ENCODE peak calls at places on chromosomes 2 and 18, in seven cellular contexts. L, N, F, B, J, Q and V are unnamed samples. For H3K27me3, the result is how much of the 10 kb centered on the place peaks cover.

GRCh38 chr2:17058772-17059402 is 393.3 kb upstream of the CYRIA start:
- DNase-seq in J (no peak), B (peak), N (no peak), Q (no peak), F (peak), L (no peak), V (no peak)

GRCh38 chr2:163834841-163835240 is 99.0 kb upstream of the FIGN start:
- DNase-seq in L (no peak), B (no peak), F (no peak), Q (no peak), N (no peak), J (no peak), V (no peak)

GRCh38 chr2:158753561-158754302 is 41.4 kb upstream of the DAPL1 start:
- DNase-seq in L (peak), J (peak), N (no peak), B (peak), F (peak), Q (no peak), V (peak)

GRCh38 chr18:79586436-79587297 is 92.9 kb upstream of the CTDP1 start:
- DNase-seq in N (no peak), L (no peak), Q (peak), J (no peak), F (peak), B (no peak), V (no peak)

GRCh38 chr18:25453556-25454269 is 101.7 kb upstream of the ZNF521 start:
- DNase-seq in B (no peak), F (no peak), Q (no peak), N (no peak), L (no peak), J (no peak), V (no peak)

GRCh38 chr18:10928971-10929373 is 220.4 kb downstream of the PIEZO2 start:
- DNase-seq in B (no peak), Q (no peak), N (no peak), L (no peak), J (no peak), F (no peak), V (no peak)

GRCh38 chr18:34158881-34159690 is 65.6 kb downstream of the NOL4 start:
- DNase-seq in N (no peak), Q (peak), F (peak), J (peak), L (peak), B (peak), V (peak)

GRCh38 chr2:15814406-15814805 is 125.9 kb upstream of the MYCN start:
- DNase-seq in L (no peak), F (no peak), B (no peak), N (no peak), J (no peak), Q (no peak), V (no peak)

GRCh38 chr2:920573-920972 is 30.1 kb upstream of the SNTG2 start:
- DNase-seq in F (no peak), B (no peak), L (no peak), Q (no peak), N (no peak), J (no peak), V (no peak)

GRCh38 chr2:100761365-100761764 is 58.6 kb upstream of the NPAS2 start:
- DNase-seq in Q (no peak), J (no peak), N (no peak), L (no peak), F (no peak), B (no peak), V (no peak)

GRCh38 chr2:120548627-120549026 is 187.0 kb upstream of the GLI2 start:
- DNase-seq in B (no peak), N (no peak), L (peak), Q (no peak), F (no peak), J (no peak), V (no peak)

GRCh38 chr2:54499666-54500065 is 43.5 kb downstream of the SPTBN1 start:
- DNase-seq in N (no peak), F (no peak), B (no peak), J (no peak), L (no peak), Q (no peak), V (no peak)

GRCh38 chr2:48528431-48528830 is 1.5 kb upstream of the STON1 start:
- DNase-seq in B (no peak), F (no peak), Q (no peak), L (no peak), J (no peak), N (no peak), V (no peak)

GRCh38 chr18:57533399-57533884 is 53.1 kb downstream of the FECH start:
- DNase-seq in L (no peak), B (no peak), F (peak), N (no peak), J (peak), Q (no peak), V (no peak)

GRCh38 chr2:5164806-5165525 is 527.2 kb upstream of the SOX11 start:
- DNase-seq in F (no peak), Q (no peak), N (no peak), B (no peak), J (no peak), L (no peak), V (no peak)

GRCh38 chr2:106057206-106057605 is 136.9 kb downstream of the UXS1 start:
- DNase-seq in N (no peak), Q (no peak), L (no peak), B (no peak), J (no peak), F (no peak), V (no peak)

GRCh38 chr2:127115471-127116199 is 8.7 kb upstream of the BIN1 start:
- DNase-seq in B (no peak), L (peak), Q (no peak), J (no peak), F (peak), N (no peak), V (no peak)

GRCh38 chr18:59455728-59456276 is 96.7 kb upstream of the LMAN1 start:
- DNase-seq in Q (no peak), N (no peak), L (no peak), F (no peak), B (no peak), J (no peak), V (peak)

GRCh38 chr2:26735096-26735495 is 29.0 kb upstream of the SLC35F6 start:
- DNase-seq in J (peak), N (no peak), F (no peak), L (no peak), Q (no peak), B (no peak), V (no peak)

GRCh38 chr2:95386031-95386430 is 16.5 kb upstream of the FAHD2A start:
- DNase-seq in N (no peak), J (no peak), F (no peak), Q (no peak), L (no peak), B (no peak), V (no peak)

GRCh38 chr2:10548626-10549025 is 100.5 kb upstream of the ODC1 start:
- DNase-seq in F (peak), J (peak), B (no peak), N (no peak), Q (no peak), L (no peak), V (peak)

GRCh38 chr18:2912357-2913299 is 65.8 kb downstream of the EMILIN2 start:
- DNase-seq in N (no peak), L (no peak), F (peak), Q (no peak), B (no peak), J (no peak), V (no peak)

GRCh38 chr2:122622896-122623295 is 867.4 kb downstream of the TSN start:
- DNase-seq in L (no peak), N (no peak), F (no peak), B (peak), J (no peak), Q (no peak), V (no peak)

GRCh38 chr18:12295389-12296086 is 12.5 kb upstream of the TUBB6 start:
- DNase-seq in J (no peak), L (no peak), Q (no peak), N (peak), F (no peak), B (no peak), V (no peak)

GRCh38 chr18:51621103-51621969 is 423.9 kb upstream of the MEX3C start:
- DNase-seq in Q (peak), B (peak), F (peak), J (peak), L (peak), N (peak), V (peak)

GRCh38 chr18:32308493-32309120 is 118.8 kb downstream of the MEP1B start:
- DNase-seq in L (no peak), N (no peak), F (no peak), Q (no peak), B (no peak), J (no peak), V (no peak)

GRCh38 chr18:10010611-10011015 is 96.8 kb downstream of the VAPA start:
- DNase-seq in J (no peak), F (no peak), L (peak), B (no peak), Q (peak), N (no peak), V (no peak)

GRCh38 chr2:65724341-65724740 is 291.9 kb upstream of the SPRED2 start:
- DNase-seq in B (no peak), F (no peak), L (no peak), J (no peak), Q (no peak), N (no peak), V (no peak)

GRCh38 chr2:72929010-72929409 is 11.7 kb downstream of the EMX1 start:
- DNase-seq in N (no peak), Q (no peak), J (no peak), F (no peak), B (no peak), L (no peak), V (no peak)
- H3K27me3 ChIP-seq in N (under half), Q (under half), J (half or more), F (under half), B (half or more), L (under half), V (under half)

DNA sequence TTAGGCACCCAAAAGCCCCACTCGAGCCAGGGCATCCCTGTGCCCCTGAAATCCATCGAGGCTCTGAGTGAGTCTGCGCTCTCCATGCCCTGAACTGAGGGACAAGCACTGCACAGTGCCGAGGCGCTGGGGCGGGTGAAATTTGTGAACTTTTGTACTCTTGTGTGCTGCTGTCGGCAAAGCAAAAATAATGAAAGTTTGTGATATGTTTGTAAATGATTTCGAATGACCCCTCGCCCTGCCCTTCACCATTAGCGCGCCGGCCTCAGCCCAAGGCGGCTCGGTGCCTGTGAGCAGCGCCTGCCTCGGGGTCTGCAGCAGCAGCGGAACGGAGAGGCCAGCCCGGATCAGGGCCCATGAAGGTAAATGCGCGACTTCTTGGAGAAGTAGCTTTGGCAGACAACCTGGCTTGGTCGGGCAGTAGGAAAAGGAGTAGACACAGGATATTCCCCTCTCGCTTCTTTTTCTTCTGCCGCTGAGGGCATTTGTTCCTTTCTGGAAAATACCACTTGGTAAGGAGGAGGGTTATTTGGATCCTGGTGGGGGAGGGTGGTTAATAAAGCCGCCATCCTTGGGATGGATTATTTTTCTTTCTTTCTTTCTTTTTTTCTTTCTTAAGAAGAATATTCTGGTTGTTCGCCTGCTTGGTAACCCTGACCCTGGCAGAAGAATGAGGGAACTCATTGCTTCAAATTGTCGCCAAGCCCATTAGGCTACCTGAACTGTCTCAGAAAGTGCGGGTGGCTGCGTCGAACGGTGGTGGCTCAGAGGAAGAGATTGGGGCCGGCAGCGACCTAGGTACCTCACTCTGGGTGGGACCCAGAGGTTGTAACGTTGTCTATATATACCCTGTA is 1.6 kb upstream of the HOXD4 start:
- DNase-seq in N (no peak), J (no peak), L (peak), B (no peak), Q (no peak), F (no peak), V (no peak)
- H3K27me3 ChIP-seq in N (under half), J (under half), L (under half), B (half or more), Q (half or more), F (half or more), V (under half)

GRCh38 chr2:161436411-161436810 is 20.3 kb downstream of the TBR1 start:
- DNase-seq in N (no peak), F (no peak), Q (no peak), L (no peak), B (no peak), J (no peak), V (no peak)

GRCh38 chr2:161428240-161428587 is 12.1 kb downstream of the TBR1 start:
- DNase-seq in F (no peak), N (no peak), J (no peak), Q (no peak), L (no peak), B (no peak), V (no peak)

GRCh38 chr2:161434127-161434526 is 18.0 kb downstream of the TBR1 start:
- DNase-seq in J (no peak), B (no peak), F (no peak), L (no peak), Q (no peak), N (no peak), V (no peak)

GRCh38 chr2:161430416-161430815 is 14.3 kb downstream of the TBR1 start:
- DNase-seq in B (no peak), F (no peak), J (no peak), N (no peak), L (no peak), Q (no peak), V (no peak)

DNA sequence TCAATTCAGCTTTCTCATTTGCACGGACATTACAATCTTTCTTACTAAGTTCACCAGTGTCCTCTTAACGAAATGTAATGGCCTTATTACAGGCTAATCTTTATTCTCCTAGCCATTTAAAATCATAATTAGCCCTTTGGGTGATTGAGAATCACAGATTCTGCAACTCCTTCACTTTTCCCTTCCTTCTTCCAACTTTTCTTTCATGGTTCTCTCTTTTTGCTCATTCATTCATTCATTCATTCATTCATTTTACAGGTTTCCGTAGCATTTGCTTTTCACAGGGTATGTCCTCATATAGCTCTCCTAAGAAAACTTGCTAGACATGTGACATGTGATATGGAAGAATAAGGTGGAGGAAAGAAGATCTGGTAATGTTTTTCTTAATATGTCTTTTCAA is 16.0 kb downstream of the TBR1 start:
- DNase-seq in L (no peak), N (no peak), F (no peak), Q (no peak), B (no peak), J (no peak), V (no peak)
- H3K27me3 ChIP-seq in L (under half), N (under half), F (under half), Q (under half), B (half or more), J (under half), V (under half)

DNA sequence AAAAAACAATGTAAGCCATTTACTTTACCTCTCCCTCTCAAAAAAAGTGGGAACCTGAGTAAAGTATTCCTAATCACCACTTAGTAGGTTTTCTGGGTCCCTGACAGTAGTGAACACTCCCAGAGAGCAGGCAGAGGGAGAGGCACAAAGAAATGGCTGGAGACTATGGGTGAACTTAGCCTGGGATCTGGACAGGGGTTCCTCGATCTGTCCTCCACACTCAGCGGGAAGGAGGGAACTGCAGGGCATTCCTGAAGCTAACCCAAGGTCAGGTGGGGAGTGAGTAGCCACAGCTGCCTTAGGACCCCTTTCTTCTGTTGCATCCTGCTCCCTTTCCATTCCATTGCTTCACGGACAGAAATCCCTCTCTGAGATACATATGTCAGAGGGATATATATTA is 155.3 kb downstream of the TPGS2 start:
- DNase-seq in F (no peak), L (no peak), J (no peak), Q (no peak), B (no peak), N (no peak), V (no peak)
- H3K27me3 ChIP-seq in F (under half), L (under half), J (under half), Q (under half), B (under half), N (under half), V (under half)

GRCh38 chr2:7974086-7974485 is 707.8 kb upstream of the ID2 start:
- DNase-seq in B (no peak), F (no peak), J (no peak), Q (no peak), N (no peak), L (no peak), V (no peak)
- H3K27me3 ChIP-seq in B (under half), F (under half), J (under half), Q (under half), N (under half), L (under half), V (under half)

GRCh38 chr18:22173221-22173927 is 4.0 kb downstream of the GATA6 start:
- DNase-seq in N (no peak), L (no peak), J (no peak), Q (no peak), F (no peak), B (no peak), V (no peak)
- H3K27me3 ChIP-seq in N (under half), L (under half), J (half or more), Q (half or more), F (half or more), B (half or more), V (under half)

GRCh38 chr18:5630057-5630765 is 86.4 kb upstream of the EPB41L3 start:
- DNase-seq in J (peak), B (peak), F (peak), Q (peak), L (peak), N (no peak), V (peak)

GRCh38 chr18:5626130-5626880 is 82.5 kb upstream of the EPB41L3 start:
- DNase-seq in L (no peak), B (no peak), N (no peak), J (no peak), F (no peak), Q (no peak), V (no peak)

GRCh38 chr18:5627756-5628511 is 84.1 kb upstream of the EPB41L3 start:
- DNase-seq in F (peak), N (no peak), Q (no peak), J (no peak), L (no peak), B (no peak), V (no peak)

GRCh38 chr18:5630766-5631413 is 87.1 kb upstream of the EPB41L3 start:
- DNase-seq in L (no peak), B (no peak), N (no peak), Q (no peak), J (no peak), F (no peak), V (no peak)

GRCh38 chr18:5628512-5629255 is 84.9 kb upstream of the EPB41L3 start:
- DNase-seq in L (peak), Q (peak), J (peak), B (peak), F (no peak), N (no peak), V (peak)
- H3K27me3 ChIP-seq in L (under half), Q (under half), J (half or more), B (half or more), F (under half), N (under half), V (under half)